ENCODE peak calls at places on chromosomes 3 and 15, in ten cellular contexts. One of them, this sample, is unnamed. For H3K27me3, the result is how much of the 10 kb centered on the place peaks cover.

GRCh38 chr3:158808697-158809096 is 6.8 kb downstream of the MFSD1 start:
- DNase-seq in iPS DF 6.9: no peak
- DNase-seq in CD8-positive, alpha-beta T cell: no peak
- DNase-seq in aorta: no peak
- DNase-seq in HCT116: no peak
- DNase-seq in suprapubic skin: no peak
- DNase-seq in testis: no peak
- DNase-seq in GM23248: peak
- DNase-seq in IMR-90: peak
- DNase-seq in stomach: no peak
- DNase-seq in this sample: no peak

GRCh38 chr3:72152551-72153476 is 367.9 kb upstream of the PROK2 start:
- DNase-seq in iPS DF 6.9: no peak
- DNase-seq in CD8-positive, alpha-beta T cell: no peak
- DNase-seq in aorta: peak
- DNase-seq in HCT116: peak
- DNase-seq in suprapubic skin: no peak
- DNase-seq in testis: peak
- DNase-seq in GM23248: peak
- DNase-seq in IMR-90: peak
- DNase-seq in stomach: peak
- DNase-seq in this sample: no peak

GRCh38 chr15:73341886-73342600 is 26.7 kb downstream of the HCN4 start:
- DNase-seq in iPS DF 6.9: no peak
- DNase-seq in CD8-positive, alpha-beta T cell: no peak
- DNase-seq in aorta: no peak
- DNase-seq in HCT116: no peak
- DNase-seq in suprapubic skin: no peak
- DNase-seq in testis: no peak
- DNase-seq in GM23248: peak
- DNase-seq in IMR-90: no peak
- DNase-seq in stomach: no peak
- DNase-seq in this sample: peak

GRCh38 chr3:132486086-132486485 is 68.8 kb downstream of the DNAJC13 start:
- DNase-seq in iPS DF 6.9: no peak
- DNase-seq in CD8-positive, alpha-beta T cell: no peak
- DNase-seq in aorta: no peak
- DNase-seq in HCT116: no peak
- DNase-seq in suprapubic skin: no peak
- DNase-seq in testis: no peak
- DNase-seq in GM23248: peak
- DNase-seq in IMR-90: peak
- DNase-seq in stomach: no peak
- DNase-seq in this sample: no peak

GRCh38 chr3:69688400-69688799 is 50.9 kb upstream of the MITF start:
- DNase-seq in iPS DF 6.9: no peak
- DNase-seq in CD8-positive, alpha-beta T cell: no peak
- DNase-seq in aorta: no peak
- DNase-seq in HCT116: no peak
- DNase-seq in suprapubic skin: no peak
- DNase-seq in testis: no peak
- DNase-seq in GM23248: no peak
- DNase-seq in IMR-90: no peak
- DNase-seq in stomach: no peak
- DNase-seq in this sample: no peak

GRCh38 chr15:100958326-100959065 is 39.3 kb downstream of the LRRK1 start:
- DNase-seq in iPS DF 6.9: no peak
- DNase-seq in CD8-positive, alpha-beta T cell: no peak
- DNase-seq in aorta: no peak
- DNase-seq in HCT116: no peak
- DNase-seq in suprapubic skin: no peak
- DNase-seq in testis: no peak
- DNase-seq in GM23248: peak
- DNase-seq in IMR-90: peak
- DNase-seq in stomach: no peak
- DNase-seq in this sample: no peak

GRCh38 chr15:89416339-89417183 is 79.8 kb downstream of the RHCG start:
- DNase-seq in iPS DF 6.9: peak
- DNase-seq in CD8-positive, alpha-beta T cell: peak
- DNase-seq in aorta: peak
- DNase-seq in HCT116: peak
- DNase-seq in suprapubic skin: no peak
- DNase-seq in testis: peak
- DNase-seq in GM23248: peak
- DNase-seq in IMR-90: peak
- DNase-seq in stomach: peak
- DNase-seq in this sample: peak

GRCh38 chr3:141229132-141229531 is 2.5 kb upstream of the PXYLP1 start:
- DNase-seq in iPS DF 6.9: no peak
- DNase-seq in CD8-positive, alpha-beta T cell: no peak
- DNase-seq in aorta: no peak
- DNase-seq in HCT116: no peak
- DNase-seq in suprapubic skin: no peak
- DNase-seq in testis: no peak
- DNase-seq in GM23248: no peak
- DNase-seq in IMR-90: no peak
- DNase-seq in stomach: no peak
- DNase-seq in this sample: no peak

GRCh38 chr3:71721721-71722157 is 3.5 kb downstream of the EIF4E3 start:
- DNase-seq in iPS DF 6.9: no peak
- DNase-seq in CD8-positive, alpha-beta T cell: peak
- DNase-seq in aorta: no peak
- DNase-seq in HCT116: no peak
- DNase-seq in suprapubic skin: no peak
- DNase-seq in testis: no peak
- DNase-seq in GM23248: no peak
- DNase-seq in IMR-90: no peak
- DNase-seq in stomach: no peak
- DNase-seq in this sample: no peak

GRCh38 chr3:24740367-24740766 is 245.7 kb upstream of the THRB start:
- DNase-seq in iPS DF 6.9: no peak
- DNase-seq in CD8-positive, alpha-beta T cell: no peak
- DNase-seq in aorta: no peak
- DNase-seq in HCT116: no peak
- DNase-seq in suprapubic skin: no peak
- DNase-seq in testis: no peak
- DNase-seq in GM23248: no peak
- DNase-seq in IMR-90: no peak
- DNase-seq in stomach: no peak
- DNase-seq in this sample: no peak

GRCh38 chr3:84980011-84980410 is 21.2 kb downstream of the CADM2 start:
- DNase-seq in iPS DF 6.9: no peak
- DNase-seq in CD8-positive, alpha-beta T cell: no peak
- DNase-seq in aorta: no peak
- DNase-seq in HCT116: no peak
- DNase-seq in suprapubic skin: no peak
- DNase-seq in testis: no peak
- DNase-seq in GM23248: no peak
- DNase-seq in IMR-90: no peak
- DNase-seq in stomach: no peak
- DNase-seq in this sample: peak

GRCh38 chr3:51343918-51344687 is 41.0 kb upstream of the MANF start:
- DNase-seq in iPS DF 6.9: no peak
- DNase-seq in CD8-positive, alpha-beta T cell: no peak
- DNase-seq in aorta: no peak
- DNase-seq in HCT116: peak
- DNase-seq in suprapubic skin: no peak
- DNase-seq in testis: no peak
- DNase-seq in GM23248: peak
- DNase-seq in IMR-90: peak
- DNase-seq in stomach: peak
- DNase-seq in this sample: no peak

GRCh38 chr3:73291541-73291940 is 230.1 kb downstream of the EBLN2 start:
- DNase-seq in iPS DF 6.9: no peak
- DNase-seq in CD8-positive, alpha-beta T cell: no peak
- DNase-seq in aorta: no peak
- DNase-seq in HCT116: no peak
- DNase-seq in suprapubic skin: no peak
- DNase-seq in testis: no peak
- DNase-seq in GM23248: no peak
- DNase-seq in IMR-90: no peak
- DNase-seq in stomach: no peak
- DNase-seq in this sample: no peak

GRCh38 chr3:194503101-194503531 is 16.3 kb upstream of the ATP13A3 start:
- DNase-seq in iPS DF 6.9: no peak
- DNase-seq in CD8-positive, alpha-beta T cell: no peak
- DNase-seq in aorta: no peak
- DNase-seq in HCT116: no peak
- DNase-seq in suprapubic skin: no peak
- DNase-seq in testis: no peak
- DNase-seq in GM23248: peak
- DNase-seq in IMR-90: peak
- DNase-seq in stomach: no peak
- DNase-seq in this sample: no peak

DNA sequence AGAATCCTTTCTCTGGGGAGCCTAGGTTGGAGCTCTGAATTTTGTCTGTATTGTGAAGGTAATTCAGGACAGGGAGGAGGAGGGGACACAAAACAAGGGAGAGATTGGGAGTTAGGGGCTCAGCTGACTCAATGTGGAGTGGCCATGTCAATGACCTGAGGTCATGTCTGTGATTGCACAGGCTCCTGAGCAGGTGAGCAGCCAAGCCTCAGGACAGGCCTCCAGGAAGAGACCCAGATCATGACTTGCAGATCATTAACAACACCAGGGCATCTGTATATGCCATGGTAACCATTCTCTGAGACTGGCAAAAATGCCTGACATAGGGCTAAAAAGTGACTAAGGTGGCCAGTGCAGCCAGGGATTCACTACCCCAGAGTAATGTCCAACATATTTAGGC is 20.9 kb downstream of the ERICH6 start:
- DNase-seq in iPS DF 6.9: no peak
- DNase-seq in CD8-positive, alpha-beta T cell: no peak
- DNase-seq in aorta: no peak
- DNase-seq in HCT116: no peak
- DNase-seq in suprapubic skin: no peak
- DNase-seq in testis: no peak
- DNase-seq in GM23248: no peak
- DNase-seq in IMR-90: no peak
- DNase-seq in stomach: no peak
- DNase-seq in this sample: no peak
- H3K27me3 ChIP-seq in iPS DF 6.9: under half
- H3K27me3 ChIP-seq in CD8-positive, alpha-beta T cell: under half
- H3K27me3 ChIP-seq in aorta: under half
- H3K27me3 ChIP-seq in HCT116: under half
- H3K27me3 ChIP-seq in suprapubic skin: under half
- H3K27me3 ChIP-seq in testis: under half
- H3K27me3 ChIP-seq in GM23248: under half
- H3K27me3 ChIP-seq in IMR-90: under half
- H3K27me3 ChIP-seq in stomach: under half
- H3K27me3 ChIP-seq in this sample: under half

GRCh38 chr3:179488213-179488612 is 36.9 kb upstream of the GNB4 start:
- DNase-seq in iPS DF 6.9: no peak
- DNase-seq in CD8-positive, alpha-beta T cell: no peak
- DNase-seq in aorta: no peak
- DNase-seq in HCT116: no peak
- DNase-seq in suprapubic skin: no peak
- DNase-seq in testis: no peak
- DNase-seq in GM23248: no peak
- DNase-seq in IMR-90: no peak
- DNase-seq in stomach: no peak
- DNase-seq in this sample: no peak

GRCh38 chr3:179482857-179483256 is 31.6 kb upstream of the GNB4 start:
- DNase-seq in iPS DF 6.9: no peak
- DNase-seq in CD8-positive, alpha-beta T cell: no peak
- DNase-seq in aorta: no peak
- DNase-seq in HCT116: no peak
- DNase-seq in suprapubic skin: no peak
- DNase-seq in testis: no peak
- DNase-seq in GM23248: no peak
- DNase-seq in IMR-90: no peak
- DNase-seq in stomach: no peak
- DNase-seq in this sample: no peak

DNA sequence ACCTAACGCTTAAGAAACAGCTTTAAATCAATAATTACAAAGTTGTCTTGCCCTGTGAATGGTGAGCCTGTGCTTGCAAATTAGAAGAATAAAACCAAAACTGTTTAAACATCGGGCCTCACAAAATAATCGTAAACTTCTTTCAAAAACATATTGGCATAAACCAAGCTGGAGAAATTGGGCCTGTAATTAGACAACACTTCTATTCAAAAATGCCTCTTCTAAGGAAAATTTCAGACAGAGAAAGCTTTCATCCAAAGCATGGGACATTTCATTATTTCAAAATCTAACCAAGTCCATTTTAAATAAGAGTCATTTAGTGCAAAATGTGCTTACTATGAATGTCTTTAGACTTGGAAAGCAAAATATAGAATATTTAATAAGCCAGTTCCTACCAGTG is 35.5 kb upstream of the GNB4 start:
- DNase-seq in iPS DF 6.9: no peak
- DNase-seq in CD8-positive, alpha-beta T cell: no peak
- DNase-seq in aorta: no peak
- DNase-seq in HCT116: no peak
- DNase-seq in suprapubic skin: no peak
- DNase-seq in testis: no peak
- DNase-seq in GM23248: no peak
- DNase-seq in IMR-90: no peak
- DNase-seq in stomach: no peak
- DNase-seq in this sample: no peak
- H3K4me3 ChIP-seq in iPS DF 6.9: no peak
- H3K4me3 ChIP-seq in CD8-positive, alpha-beta T cell: no peak
- H3K4me3 ChIP-seq in aorta: no peak
- H3K4me3 ChIP-seq in HCT116: no peak
- H3K4me3 ChIP-seq in suprapubic skin: no peak
- H3K4me3 ChIP-seq in testis: no peak
- H3K4me3 ChIP-seq in GM23248: no peak
- H3K4me3 ChIP-seq in IMR-90: no peak
- H3K4me3 ChIP-seq in stomach: no peak
- H3K4me3 ChIP-seq in this sample: no peak

GRCh38 chr15:96358795-96359190 is 28.3 kb downstream of the NR2F2 start:
- DNase-seq in iPS DF 6.9: no peak
- DNase-seq in CD8-positive, alpha-beta T cell: no peak
- DNase-seq in aorta: no peak
- DNase-seq in HCT116: no peak
- DNase-seq in suprapubic skin: peak
- DNase-seq in testis: no peak
- DNase-seq in GM23248: no peak
- DNase-seq in IMR-90: no peak
- DNase-seq in stomach: peak
- DNase-seq in this sample: no peak
- H3K27me3 ChIP-seq in iPS DF 6.9: half or more
- H3K27me3 ChIP-seq in CD8-positive, alpha-beta T cell: half or more
- H3K27me3 ChIP-seq in aorta: under half
- H3K27me3 ChIP-seq in HCT116: under half
- H3K27me3 ChIP-seq in suprapubic skin: half or more
- H3K27me3 ChIP-seq in testis: under half
- H3K27me3 ChIP-seq in GM23248: under half
- H3K27me3 ChIP-seq in IMR-90: under half
- H3K27me3 ChIP-seq in stomach: under half
- H3K27me3 ChIP-seq in this sample: half or more

DNA sequence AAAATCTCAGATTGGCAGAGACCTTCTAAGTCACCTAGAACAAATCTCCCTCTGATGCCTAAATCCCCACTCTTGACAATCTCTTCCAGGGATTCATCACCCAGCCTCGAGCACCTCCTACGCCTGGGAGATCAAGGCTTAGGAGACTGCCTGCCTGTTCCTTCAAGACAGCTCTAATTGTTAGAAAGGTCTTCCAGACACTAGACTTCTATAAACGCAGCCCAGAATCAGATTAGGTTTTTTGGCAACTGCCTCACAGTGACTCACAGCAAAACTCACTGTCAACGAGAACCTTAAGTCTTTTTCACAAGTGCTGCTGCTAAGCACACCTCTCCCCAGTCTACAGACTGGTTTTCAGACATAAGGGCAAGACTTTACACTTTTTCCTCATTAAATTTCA is 23.1 kb downstream of the SRGAP3 start:
- DNase-seq in iPS DF 6.9: no peak
- DNase-seq in CD8-positive, alpha-beta T cell: no peak
- DNase-seq in aorta: no peak
- DNase-seq in HCT116: no peak
- DNase-seq in suprapubic skin: no peak
- DNase-seq in testis: peak
- DNase-seq in GM23248: peak
- DNase-seq in IMR-90: peak
- DNase-seq in stomach: no peak
- DNase-seq in this sample: no peak
- H3K4me3 ChIP-seq in iPS DF 6.9: no peak
- H3K4me3 ChIP-seq in CD8-positive, alpha-beta T cell: no peak
- H3K4me3 ChIP-seq in aorta: no peak
- H3K4me3 ChIP-seq in HCT116: no peak
- H3K4me3 ChIP-seq in suprapubic skin: no peak
- H3K4me3 ChIP-seq in testis: no peak
- H3K4me3 ChIP-seq in GM23248: no peak
- H3K4me3 ChIP-seq in IMR-90: no peak
- H3K4me3 ChIP-seq in stomach: no peak
- H3K4me3 ChIP-seq in this sample: no peak

This sample was measured in left lung.